ENCODE peak calls at places on chromosomes 5 and 9, in eight cellular contexts. C is lower leg skin, F is cardiac muscle cell, V is upper lobe of right lung, O is ovary, A is GM23338, N is esophagus muscularis mucosa, Q is OCI-LY7. J is an unnamed sample.

GRCh38 chr9:13388157-13388556 is 108.7 kb upstream of the MPDZ start:
- DNase-seq in A (no peak), C (peak; percentile 52), Q (no peak), O (no peak), F (peak; percentile 60), V (no peak), N (no peak), J (no peak)

GRCh38 chr9:136016221-136016881 is 55.2 kb upstream of the UBAC1 start:
- DNase-seq in N (no peak), A (no peak), V (peak; percentile 58), F (no peak), C (no peak), O (no peak), Q (no peak), J (no peak)

GRCh38 chr9:83385317-83385716 is 152.9 kb downstream of the FRMD3 start:
- DNase-seq in F (no peak), O (no peak), Q (no peak), N (peak; percentile 12), A (no peak), C (no peak), V (no peak), J (no peak)

GRCh38 chr9:16039988-16040761 is 487.3 kb downstream of the CCDC171 start:
- DNase-seq in O (peak; percentile 40), A (peak; percentile 21), N (no peak), V (no peak), Q (no peak), F (peak; percentile 33), C (no peak), J (no peak)

GRCh38 chr5:140224658-140225057 is 49.7 kb downstream of the CYSTM1 start:
- DNase-seq in Q (no peak), N (no peak), V (no peak), O (no peak), A (no peak), F (no peak), C (no peak), J (no peak)

GRCh38 chr9:101087426-101087825 is 58.9 kb downstream of the PLPPR1 start:
- DNase-seq in F (no peak), Q (no peak), A (no peak), N (no peak), C (no peak), O (no peak), V (no peak), J (no peak)

GRCh38 chr5:157963761-157964160 is 104.8 kb upstream of the CLINT1 start:
- DNase-seq in Q (no peak), V (no peak), C (no peak), O (no peak), N (no peak), F (no peak), A (no peak), J (no peak)

GRCh38 chr9:36082928-36083327 is 46.2 kb downstream of the RECK start:
- DNase-seq in C (no peak), V (no peak), F (no peak), O (no peak), N (no peak), A (no peak), Q (no peak), J (no peak)

DNA sequence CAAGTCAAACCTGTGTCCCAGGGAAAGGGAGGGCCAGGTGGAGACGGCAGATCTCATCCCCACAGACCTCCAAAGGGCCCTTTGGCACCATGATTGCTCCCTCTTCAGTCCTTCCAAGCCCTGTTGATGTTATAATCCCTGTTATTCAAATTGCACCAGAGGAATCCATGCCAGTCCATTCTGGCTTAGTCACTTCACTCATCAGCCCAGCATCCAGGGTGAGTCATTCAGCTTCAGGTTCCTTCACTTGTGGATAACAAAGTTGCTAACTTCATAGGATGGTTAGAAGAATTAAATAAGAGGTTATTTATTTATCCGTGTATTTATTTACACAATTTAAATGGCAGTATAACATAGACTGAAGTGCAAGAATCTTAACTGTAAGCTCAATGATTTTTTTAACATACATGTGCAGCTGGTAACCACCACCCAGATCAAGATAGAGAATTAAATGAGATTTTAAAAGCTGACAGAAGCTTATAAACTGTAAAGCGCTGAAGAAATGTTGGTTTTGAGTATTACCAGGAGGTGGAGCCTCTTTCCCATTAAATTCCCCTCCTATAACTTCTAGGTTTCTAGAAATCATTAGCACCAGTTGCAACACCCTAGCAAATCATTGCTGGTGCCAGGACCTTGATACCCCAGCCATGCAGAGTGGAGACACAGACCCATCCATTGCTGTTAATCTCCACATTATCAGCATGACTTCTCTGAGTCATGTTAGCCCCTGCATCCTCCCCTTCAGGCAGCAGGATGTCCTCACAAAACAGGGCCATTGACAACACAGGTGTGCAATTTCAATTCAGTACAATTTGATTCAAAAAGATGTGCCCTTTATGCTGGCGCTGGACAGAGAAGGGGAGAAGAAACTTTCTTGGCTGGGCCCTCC is 77.4 kb downstream of the SEC61B start:
- DNase-seq in O (no peak), Q (peak; percentile 7), N (peak; percentile 88), V (no peak), F (peak; percentile 36), C (no peak), A (no peak), J (no peak)
- H3K4me3 ChIP-seq in O (no peak overlapping the region), Q (no peak overlapping the region), N (no peak overlapping the region), V (no peak overlapping the region), F (no peak overlapping the region), C (no peak overlapping the region), A (no peak overlapping the region), J (no peak overlapping the region)

GRCh38 chr9:89943728-89944127 is 338.9 kb downstream of the GADD45G start:
- DNase-seq in A (no peak), V (no peak), F (no peak), C (no peak), N (no peak), O (no peak), Q (no peak), J (no peak)

GRCh38 chr9:89942643-89943042 is 337.8 kb downstream of the GADD45G start:
- DNase-seq in A (no peak), O (no peak), F (no peak), V (no peak), N (no peak), Q (no peak), C (no peak), J (no peak)

GRCh38 chr9:89946741-89947140 is 341.9 kb downstream of the GADD45G start:
- DNase-seq in V (no peak), Q (no peak), F (no peak), A (no peak), C (no peak), N (no peak), O (no peak), J (no peak)

GRCh38 chr9:89943309-89943708 is 338.5 kb downstream of the GADD45G start:
- DNase-seq in O (no peak), V (no peak), Q (no peak), A (no peak), N (no peak), F (no peak), C (no peak), J (no peak)

GRCh38 chr9:89945133-89945532 is 340.3 kb downstream of the GADD45G start:
- DNase-seq in Q (no peak), C (no peak), O (no peak), A (peak; percentile 40), N (no peak), F (no peak), V (no peak), J (no peak)
- TF ChIP-seq CTCF in Q (peak; percentile 19), C (no peak), O (no peak), A (peak; percentile 48), N (no peak), F (peak; percentile 6), V (peak; percentile 14), J (no peak)

GRCh38 chr9:132881826-132882225 is 3.1 kb downstream of the SPACA9 start:
- DNase-seq in V (no peak), O (no peak), Q (no peak), N (no peak), C (no peak), F (no peak), A (no peak), J (no peak)

GRCh38 chr9:132878695-132879064 is at the start of gene SPACA9:
- DNase-seq in C (peak; percentile 59), O (peak; percentile 76), Q (peak; percentile 13), F (peak; percentile 75), A (peak; percentile 77), N (peak; percentile 93), V (peak; percentile 87), J (peak; percentile 45)

GRCh38 chr9:132877818-132878694 is at the start of gene AK8:
- DNase-seq in Q (peak; percentile 79), O (peak; percentile 78), F (peak; percentile 82), N (no peak), A (peak; percentile 85), C (peak; percentile 49), V (peak; percentile 88), J (peak; percentile 52)

GRCh38 chr9:132880311-132880661 is 1.6 kb downstream of the SPACA9 start:
- DNase-seq in A (no peak), C (no peak), O (no peak), Q (no peak), F (no peak), N (no peak), V (no peak), J (no peak)

DNA sequence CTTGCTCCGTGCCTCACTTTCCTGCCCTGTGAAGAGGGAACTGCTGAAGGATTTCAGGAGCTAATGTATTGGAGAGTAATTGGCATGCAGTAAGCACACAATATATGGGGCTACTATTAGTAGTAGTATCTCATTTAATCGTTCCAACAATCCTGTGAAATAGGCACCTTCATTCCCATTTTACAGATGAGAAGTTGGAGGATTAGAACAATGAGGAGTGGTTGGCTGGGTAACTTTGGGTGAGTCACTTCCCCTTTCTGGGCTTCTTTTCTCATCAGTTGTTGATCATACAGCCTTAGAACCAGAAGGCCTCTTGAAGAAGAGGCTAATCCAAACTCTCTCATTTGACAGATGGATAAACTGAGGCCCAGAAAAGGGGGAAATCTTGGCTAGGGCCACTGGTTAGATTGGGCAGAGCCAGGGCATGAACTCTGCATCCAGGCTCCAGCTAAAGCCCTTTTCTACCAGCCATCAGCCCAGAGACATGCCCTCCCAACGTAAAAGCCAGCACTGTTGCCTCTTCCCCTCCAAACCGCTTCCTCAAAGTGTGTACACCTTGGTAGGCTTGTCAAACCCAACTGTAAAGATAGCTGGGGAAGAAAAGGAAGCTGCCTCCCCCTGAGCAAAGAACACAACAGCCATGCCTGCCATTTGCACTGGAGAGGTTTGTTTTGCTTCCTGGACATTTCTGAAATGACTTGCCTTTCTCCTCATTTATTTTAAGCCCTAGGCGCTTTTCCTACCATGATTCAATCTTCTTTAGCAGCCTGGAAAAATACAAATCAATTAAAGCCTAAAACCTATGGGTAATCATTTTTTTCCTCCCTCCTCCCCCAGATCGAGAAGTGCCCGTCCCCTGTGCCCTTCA is 979 bp downstream of the SPACA9 start:
- DNase-seq in Q (no peak), F (no peak), N (no peak), V (no peak), A (no peak), O (no peak), C (no peak), J (no peak)
- H3K4me3 ChIP-seq in Q (no peak overlapping the region), F (peak overlapping the region; percentile 69), N (peak overlapping the region; percentile 78), V (peak overlapping the region; percentile 93), A (peak overlapping the region; percentile 99), O (no peak overlapping the region), C (no peak overlapping the region), J (no peak overlapping the region)

DNA sequence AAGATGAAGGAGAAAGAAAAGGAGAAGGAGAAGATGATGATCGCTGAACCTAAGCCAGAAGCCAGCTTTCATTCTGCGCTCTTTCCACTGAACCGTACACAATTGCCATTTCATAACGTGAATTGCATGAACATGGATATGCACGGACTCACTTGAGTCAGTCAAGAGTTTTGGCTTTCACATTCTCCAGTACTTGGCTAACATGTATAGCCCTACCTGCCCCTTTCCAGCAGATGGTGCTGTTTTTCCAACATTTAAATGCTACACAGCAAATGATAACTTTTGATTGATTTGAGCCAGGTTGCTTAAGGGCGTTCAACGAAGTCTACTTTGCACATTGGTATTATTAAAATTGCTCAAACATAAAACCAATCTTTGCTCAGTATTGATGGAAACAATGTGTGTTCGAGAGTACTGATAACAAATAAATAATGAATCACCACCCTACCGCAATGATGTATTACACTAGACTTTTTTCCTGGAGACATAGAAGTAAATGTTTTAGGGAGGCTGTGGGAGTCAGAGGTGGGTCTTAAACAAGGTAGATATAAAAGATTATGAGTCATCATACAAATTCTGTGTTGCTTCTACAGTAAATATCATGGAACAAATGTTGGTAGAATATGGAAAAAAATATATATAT is 196.4 kb downstream of the TRPM3 start:
- DNase-seq in O (no peak), A (peak; percentile 83), Q (peak; percentile 47), N (no peak), F (peak; percentile 93), V (no peak), C (peak; percentile 41), J (no peak)
- TF ChIP-seq CTCF in O (peak; percentile 58), A (peak; percentile 88), Q (peak; percentile 85), N (peak; percentile 48), F (peak; percentile 86), V (peak; percentile 70), C (no peak), J (peak; percentile 77)